ENCODE peak calls at places on chromosomes 16 and 17, in ten cellular contexts. M is left ventricle myocardium superior; A is CD4-positive, alpha-beta memory T cell; J is activated T-cell treated with anti-CD3 and anti-CD28 coated beads for 24 hours; U is amygdala; P is non-pigmented ciliary epithelial cell; O is left colon; F is GM04504; K is dorsolateral prefrontal cortex; L is spleen. R is an unnamed sample.
A peak's percentile ranks its signal among the peaks of the same experiment; 100 is the strongest.

GRCh38 chr17:41962768-41963434 is 3.7 kb upstream of the CNP start:
- DNase-seq in M (peak; percentile 83), A (peak; percentile 59), J (peak; percentile 64), U (peak; percentile 67), P (no peak), O (peak; percentile 58), F (no peak), K (peak; percentile 82), L (peak; percentile 89), R (peak; percentile 87)

GRCh38 chr17:71163121-71163812 is 957.6 kb upstream of the SOX9 start:
- DNase-seq in M (no peak), A (no peak), J (no peak), U (no peak), P (peak; percentile 24), O (no peak), F (no peak), K (no peak), L (no peak), R (no peak)

GRCh38 chr17:44279586-44280344 is 11.8 kb upstream of the SLC4A1 start:
- DNase-seq in M (peak; percentile 83), A (no peak), J (no peak), U (peak; percentile 5), P (peak; percentile 31), O (peak; percentile 75), F (peak; percentile 50), K (peak; percentile 59), L (peak; percentile 89), R (peak; percentile 86)

GRCh38 chr17:27544350-27545131 is 86.4 kb upstream of the LGALS9 start:
- DNase-seq in M (no peak), A (peak; percentile 43), J (peak; percentile 72), U (no peak), P (no peak), O (no peak), F (no peak), K (no peak), L (peak; percentile 51), R (no peak)

GRCh38 chr17:69574257-69575197 is 160.0 kb downstream of the MAP2K6 start:
- DNase-seq in M (no peak), A (no peak), J (no peak), U (no peak), P (peak; percentile 61), O (no peak), F (no peak), K (no peak), L (no peak), R (no peak)

GRCh38 chr16:10817963-10818941 is at the start of gene TVP23A:
- DNase-seq in M (no peak), A (no peak), J (no peak), U (peak; percentile 13), P (no peak), O (no peak), F (no peak), K (peak; percentile 65), L (no peak), R (no peak)

GRCh38 chr16:83143788-83144187 is 517.0 kb downstream of the CDH13 start:
- DNase-seq in M (no peak), A (no peak), J (no peak), U (no peak), P (peak; percentile 88), O (peak; percentile 31), F (no peak), K (no peak), L (no peak), R (no peak)

GRCh38 chr16:9908613-9909012 is 273.6 kb downstream of the GRIN2A start:
- DNase-seq in M (peak; percentile 63), A (no peak), J (no peak), U (no peak), P (no peak), O (no peak), F (no peak), K (peak; percentile 60), L (no peak), R (peak; percentile 62)

GRCh38 chr17:79288950-79289349 is 214.3 kb downstream of the ENGASE start:
- DNase-seq in M (no peak), A (no peak), J (no peak), U (no peak), P (no peak), O (no peak), F (no peak), K (no peak), L (no peak), R (no peak)

GRCh38 chr16:48081656-48082055 is 74.1 kb downstream of the ABCC12 start:
- DNase-seq in M (no peak), A (no peak), J (no peak), U (no peak), P (peak; percentile 67), O (no peak), F (peak; percentile 79), K (no peak), L (no peak), R (no peak)

GRCh38 chr17:55442462-55442861 is 20.8 kb upstream of the MMD start:
- DNase-seq in M (no peak), A (no peak), J (no peak), U (no peak), P (no peak), O (no peak), F (no peak), K (no peak), L (no peak), R (no peak)

GRCh38 chr17:50538549-50539410 is 6.2 kb downstream of the EPN3 start:
- DNase-seq in M (no peak), A (no peak), J (no peak), U (no peak), P (no peak), O (no peak), F (no peak), K (no peak), L (no peak), R (no peak)

GRCh38 chr17:78597923-78598545 is 20.8 kb upstream of the DNAH17 start:
- DNase-seq in M (no peak), A (no peak), J (no peak), U (no peak), P (peak; percentile 32), O (no peak), F (peak; percentile 47), K (peak; percentile 8), L (peak; percentile 15), R (no peak)

GRCh38 chr16:31108035-31108793 is at the start of gene BCKDK:
- DNase-seq in M (peak; percentile 91), A (peak; percentile 44), J (peak; percentile 65), U (peak; percentile 45), P (no peak), O (peak; percentile 74), F (peak; percentile 35), K (peak; percentile 84), L (peak; percentile 95), R (peak; percentile 90)

GRCh38 chr16:86044881-86045600 is 146.1 kb downstream of the IRF8 start:
- DNase-seq in M (no peak), A (peak; percentile 68), J (peak; percentile 21), U (no peak), P (no peak), O (peak; percentile 49), F (no peak), K (peak; percentile 25), L (peak; percentile 73), R (no peak)

GRCh38 chr16:48194828-48195566 is 39.2 kb upstream of the ABCC12 start:
- DNase-seq in M (no peak), A (no peak), J (no peak), U (no peak), P (peak; percentile 50), O (no peak), F (no peak), K (no peak), L (no peak), R (no peak)

GRCh38 chr17:4142107-4142900 is 526 bp downstream of the ZZEF1 start:
- DNase-seq in M (peak; percentile 58), A (peak; percentile 76), J (peak; percentile 3), U (no peak), P (no peak), O (peak; percentile 52), F (no peak), K (peak; percentile 54), L (no peak), R (peak; percentile 59)

GRCh38 chr16:55647798-55648197 is 8.0 kb upstream of the SLC6A2 start:
- DNase-seq in M (no peak), A (no peak), J (no peak), U (no peak), P (no peak), O (no peak), F (no peak), K (no peak), L (no peak), R (no peak)

GRCh38 chr17:32583053-32583452 is 96.3 kb downstream of the CDK5R1 start:
- DNase-seq in M (no peak), A (no peak), J (no peak), U (no peak), P (no peak), O (no peak), F (no peak), K (no peak), L (no peak), R (no peak)

GRCh38 chr16:25006504-25007055 is 8.6 kb downstream of the ARHGAP17 start:
- DNase-seq in M (no peak), A (no peak), J (no peak), U (no peak), P (no peak), O (no peak), F (no peak), K (no peak), L (no peak), R (no peak)

GRCh38 chr16:84177740-84178070 is 9.2 kb downstream of the TAF1C start:
- DNase-seq in M (no peak), A (no peak), J (no peak), U (no peak), P (peak; percentile 47), O (no peak), F (no peak), K (peak; percentile 62), L (no peak), R (no peak)

GRCh38 chr17:15264542-15264941 is 584 bp downstream of the PMP22 start:
- DNase-seq in M (peak; percentile 78), A (no peak), J (no peak), U (no peak), P (no peak), O (peak; percentile 92), F (no peak), K (no peak), L (peak; percentile 68), R (peak; percentile 75)

GRCh38 chr16:55000595-55000994 is 69.9 kb downstream of the IRX5 start:
- DNase-seq in M (no peak), A (no peak), J (no peak), U (no peak), P (peak; percentile 3), O (no peak), F (peak; percentile 9), K (no peak), L (no peak), R (no peak)

GRCh38 chr16:23833960-23834685 is 1.7 kb upstream of the PRKCB start:
- DNase-seq in M (no peak), A (no peak), J (no peak), U (no peak), P (no peak), O (no peak), F (no peak), K (no peak), L (no peak), R (no peak)

GRCh38 chr16:89863741-89864391 is 9.5 kb upstream of the TCF25 start:
- DNase-seq in M (peak; percentile 59), A (peak; percentile 50), J (peak; percentile 27), U (no peak), P (no peak), O (no peak), F (no peak), K (no peak), L (peak; percentile 83), R (peak; percentile 67)

GRCh38 chr17:78793415-78793814 is 11.3 kb upstream of the CYTH1 start:
- DNase-seq in M (no peak), A (peak; percentile 35), J (no peak), U (no peak), P (no peak), O (no peak), F (no peak), K (no peak), L (peak; percentile 50), R (no peak)

GRCh38 chr17:18278867-18279266 is 18.4 kb downstream of the MIEF2 start:
- DNase-seq in M (no peak), A (no peak), J (no peak), U (no peak), P (no peak), O (no peak), F (no peak), K (no peak), L (no peak), R (no peak)

GRCh38 chr17:5044630-5045029 is 9.4 kb upstream of the SLC52A1 start:
- DNase-seq in M (no peak), A (no peak), J (no peak), U (no peak), P (no peak), O (no peak), F (no peak), K (no peak), L (no peak), R (no peak)